ENCODE peak calls at places on chromosomes 11 and 22, in eight cellular contexts. One of them, this sample, is unnamed.
A peak's percentile ranks its signal among the peaks of the same experiment; 100 is the strongest.

GRCh38 chr11:119356349-119357031 is 10.0 kb upstream of the MFRP start:
- DNase-seq in Peyer's patch: peak; percentile 74
- DNase-seq in sigmoid colon: peak; percentile 93
- DNase-seq in A549: peak; percentile 70
- DNase-seq in gastrocnemius medialis: no peak
- DNase-seq in HCT116: peak; percentile 60
- DNase-seq in Panc1: no peak
- DNase-seq in lung: peak; percentile 74
- DNase-seq in this sample: peak; percentile 85

GRCh38 chr11:100753562-100753961 is 66.5 kb downstream of the ARHGAP42 start:
- DNase-seq in Peyer's patch: no peak
- DNase-seq in sigmoid colon: no peak
- DNase-seq in A549: no peak
- DNase-seq in gastrocnemius medialis: no peak
- DNase-seq in HCT116: no peak
- DNase-seq in Panc1: no peak
- DNase-seq in lung: no peak
- DNase-seq in this sample: no peak

GRCh38 chr11:116882386-116882785 is 45.0 kb upstream of the APOA1 start:
- DNase-seq in Peyer's patch: no peak
- DNase-seq in sigmoid colon: no peak
- DNase-seq in A549: no peak
- DNase-seq in gastrocnemius medialis: no peak
- DNase-seq in HCT116: peak; percentile 13
- DNase-seq in Panc1: no peak
- DNase-seq in lung: no peak
- DNase-seq in this sample: no peak

GRCh38 chr11:93738647-93739081 is 2.6 kb downstream of the TAF1D start:
- DNase-seq in Peyer's patch: no peak
- DNase-seq in sigmoid colon: no peak
- DNase-seq in A549: no peak
- DNase-seq in gastrocnemius medialis: no peak
- DNase-seq in HCT116: no peak
- DNase-seq in Panc1: no peak
- DNase-seq in lung: no peak
- DNase-seq in this sample: no peak

GRCh38 chr22:22834204-22834603 is 53.4 kb upstream of the IGLL5 start:
- DNase-seq in Peyer's patch: no peak
- DNase-seq in sigmoid colon: no peak
- DNase-seq in A549: no peak
- DNase-seq in gastrocnemius medialis: no peak
- DNase-seq in HCT116: no peak
- DNase-seq in Panc1: no peak
- DNase-seq in lung: no peak
- DNase-seq in this sample: no peak

GRCh38 chr11:12069053-12069676 is 41.2 kb upstream of the MICAL2 start:
- DNase-seq in Peyer's patch: no peak
- DNase-seq in sigmoid colon: peak; percentile 56
- DNase-seq in A549: no peak
- DNase-seq in gastrocnemius medialis: no peak
- DNase-seq in HCT116: no peak
- DNase-seq in Panc1: no peak
- DNase-seq in lung: no peak
- DNase-seq in this sample: no peak

GRCh38 chr11:117642396-117642795 is 154.6 kb downstream of the DSCAML1 start:
- DNase-seq in Peyer's patch: no peak
- DNase-seq in sigmoid colon: no peak
- DNase-seq in A549: no peak
- DNase-seq in gastrocnemius medialis: no peak
- DNase-seq in HCT116: no peak
- DNase-seq in Panc1: no peak
- DNase-seq in lung: no peak
- DNase-seq in this sample: no peak

GRCh38 chr11:26834601-26835000 is 112.7 kb upstream of the SLC5A12 start:
- DNase-seq in Peyer's patch: no peak
- DNase-seq in sigmoid colon: no peak
- DNase-seq in A549: no peak
- DNase-seq in gastrocnemius medialis: no peak
- DNase-seq in HCT116: no peak
- DNase-seq in Panc1: no peak
- DNase-seq in lung: no peak
- DNase-seq in this sample: no peak

GRCh38 chr22:34886812-34887211 is 179.1 kb upstream of the ISX start:
- DNase-seq in Peyer's patch: no peak
- DNase-seq in sigmoid colon: no peak
- DNase-seq in A549: no peak
- DNase-seq in gastrocnemius medialis: no peak
- DNase-seq in HCT116: no peak
- DNase-seq in Panc1: no peak
- DNase-seq in lung: no peak
- DNase-seq in this sample: no peak

GRCh38 chr11:120606116-120607010 is 94.8 kb downstream of the GRIK4 start:
- DNase-seq in Peyer's patch: no peak
- DNase-seq in sigmoid colon: no peak
- DNase-seq in A549: no peak
- DNase-seq in gastrocnemius medialis: no peak
- DNase-seq in HCT116: no peak
- DNase-seq in Panc1: no peak
- DNase-seq in lung: no peak
- DNase-seq in this sample: no peak

GRCh38 chr11:41413843-41414242 is 45.6 kb downstream of the LRRC4C start:
- DNase-seq in Peyer's patch: no peak
- DNase-seq in sigmoid colon: no peak
- DNase-seq in A549: no peak
- DNase-seq in gastrocnemius medialis: no peak
- DNase-seq in HCT116: no peak
- DNase-seq in Panc1: no peak
- DNase-seq in lung: no peak
- DNase-seq in this sample: no peak

GRCh38 chr22:27461470-27461869 is 340.1 kb downstream of the MN1 start:
- DNase-seq in Peyer's patch: no peak
- DNase-seq in sigmoid colon: no peak
- DNase-seq in A549: peak; percentile 58
- DNase-seq in gastrocnemius medialis: no peak
- DNase-seq in HCT116: no peak
- DNase-seq in Panc1: no peak
- DNase-seq in lung: no peak
- DNase-seq in this sample: no peak

GRCh38 chr11:113627297-113627696 is 78.8 kb downstream of the TMPRSS5 start:
- DNase-seq in Peyer's patch: no peak
- DNase-seq in sigmoid colon: no peak
- DNase-seq in A549: no peak
- DNase-seq in gastrocnemius medialis: no peak
- DNase-seq in HCT116: no peak
- DNase-seq in Panc1: no peak
- DNase-seq in lung: no peak
- DNase-seq in this sample: no peak

GRCh38 chr11:15562230-15562629 is 447.5 kb downstream of the INSC start:
- DNase-seq in Peyer's patch: no peak
- DNase-seq in sigmoid colon: no peak
- DNase-seq in A549: no peak
- DNase-seq in gastrocnemius medialis: no peak
- DNase-seq in HCT116: no peak
- DNase-seq in Panc1: no peak
- DNase-seq in lung: no peak
- DNase-seq in this sample: no peak

GRCh38 chr11:2220173-2220771 is 48.7 kb upstream of the TH start:
- DNase-seq in Peyer's patch: no peak
- DNase-seq in sigmoid colon: no peak
- DNase-seq in A549: no peak
- DNase-seq in gastrocnemius medialis: no peak
- DNase-seq in HCT116: no peak
- DNase-seq in Panc1: no peak
- DNase-seq in lung: no peak
- DNase-seq in this sample: no peak

GRCh38 chr11:86896486-86896885 is 58.7 kb downstream of the FZD4 start:
- DNase-seq in Peyer's patch: no peak
- DNase-seq in sigmoid colon: no peak
- DNase-seq in A549: no peak
- DNase-seq in gastrocnemius medialis: no peak
- DNase-seq in HCT116: no peak
- DNase-seq in Panc1: no peak
- DNase-seq in lung: no peak
- DNase-seq in this sample: no peak

GRCh38 chr11:69301491-69302401 is 7.8 kb downstream of the MYEOV start:
- DNase-seq in Peyer's patch: no peak
- DNase-seq in sigmoid colon: no peak
- DNase-seq in A549: peak; percentile 96
- DNase-seq in gastrocnemius medialis: no peak
- DNase-seq in HCT116: peak; percentile 95
- DNase-seq in Panc1: peak; percentile 97
- DNase-seq in lung: peak; percentile 87
- DNase-seq in this sample: peak; percentile 79

DNA sequence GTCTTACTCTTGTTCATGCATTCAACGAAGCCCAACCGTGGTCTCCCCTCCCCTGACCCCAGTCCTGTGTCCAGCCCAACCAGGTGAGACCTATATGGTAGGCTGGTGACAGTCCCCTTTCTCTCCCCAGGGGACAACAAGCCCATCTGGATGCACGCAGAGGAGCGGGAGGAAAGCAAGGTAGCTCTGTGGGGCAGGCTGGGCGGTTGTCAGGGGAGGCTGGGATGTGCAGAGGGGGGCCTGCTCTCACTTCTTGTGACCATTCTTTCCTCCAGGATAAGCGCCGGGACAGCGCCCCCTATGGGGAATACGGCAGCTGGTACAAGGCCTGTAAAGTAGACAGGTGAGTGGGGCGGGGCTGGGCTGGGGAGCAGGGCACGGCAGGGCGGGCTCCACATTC is 3.5 kb upstream of the RAB1B start:
- DNase-seq in Peyer's patch: no peak
- DNase-seq in sigmoid colon: no peak
- DNase-seq in A549: peak; percentile 41
- DNase-seq in gastrocnemius medialis: no peak
- DNase-seq in HCT116: no peak
- DNase-seq in Panc1: no peak
- DNase-seq in lung: no peak
- DNase-seq in this sample: peak; percentile 36
- TF ChIP-seq CTCF in Peyer's patch: peak; percentile 36
- TF ChIP-seq CTCF in sigmoid colon: no peak
- TF ChIP-seq CTCF in A549: peak; percentile 31
- TF ChIP-seq CTCF in gastrocnemius medialis: no peak
- TF ChIP-seq CTCF in HCT116: peak; percentile 75
- TF ChIP-seq CTCF in Panc1: peak; percentile 84
- TF ChIP-seq CTCF in lung: no peak
- TF ChIP-seq CTCF in this sample: no peak

GRCh38 chr22:47422736-47423135 is 660.3 kb downstream of the TBC1D22A start:
- DNase-seq in Peyer's patch: no peak
- DNase-seq in sigmoid colon: no peak
- DNase-seq in A549: no peak
- DNase-seq in gastrocnemius medialis: no peak
- DNase-seq in HCT116: no peak
- DNase-seq in Panc1: no peak
- DNase-seq in lung: no peak
- DNase-seq in this sample: no peak

GRCh38 chr22:47421846-47422245 is 659.4 kb downstream of the TBC1D22A start:
- DNase-seq in Peyer's patch: no peak
- DNase-seq in sigmoid colon: no peak
- DNase-seq in A549: no peak
- DNase-seq in gastrocnemius medialis: no peak
- DNase-seq in HCT116: no peak
- DNase-seq in Panc1: no peak
- DNase-seq in lung: no peak
- DNase-seq in this sample: no peak

GRCh38 chr22:47423861-47424820 is 661.7 kb downstream of the TBC1D22A start:
- DNase-seq in Peyer's patch: no peak
- DNase-seq in sigmoid colon: no peak
- DNase-seq in A549: no peak
- DNase-seq in gastrocnemius medialis: no peak
- DNase-seq in HCT116: no peak
- DNase-seq in Panc1: no peak
- DNase-seq in lung: no peak
- DNase-seq in this sample: no peak

GRCh38 chr22:47420211-47420610 is 657.8 kb downstream of the TBC1D22A start:
- DNase-seq in Peyer's patch: no peak
- DNase-seq in sigmoid colon: no peak
- DNase-seq in A549: no peak
- DNase-seq in gastrocnemius medialis: no peak
- DNase-seq in HCT116: no peak
- DNase-seq in Panc1: no peak
- DNase-seq in lung: no peak
- DNase-seq in this sample: no peak

DNA sequence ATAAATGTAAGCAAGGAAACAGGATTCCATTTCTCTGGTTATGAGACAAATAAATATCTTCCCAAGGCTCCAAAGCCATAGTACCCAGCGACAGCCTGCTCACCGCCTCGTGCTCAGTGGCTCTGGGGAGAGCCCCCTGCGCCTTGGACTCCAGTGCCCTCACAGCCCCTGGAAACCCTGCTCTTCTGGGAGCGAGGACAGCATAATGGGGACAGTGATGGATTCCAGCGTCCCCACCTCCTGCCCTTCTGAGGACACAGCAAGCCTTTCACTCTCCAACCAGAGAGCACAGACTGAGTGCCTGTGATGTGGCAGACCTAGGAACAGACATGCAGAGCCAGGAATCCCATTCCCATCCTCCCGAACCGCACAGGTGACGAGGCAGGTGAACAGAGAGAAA is 660.8 kb downstream of the TBC1D22A start:
- DNase-seq in Peyer's patch: no peak
- DNase-seq in sigmoid colon: no peak
- DNase-seq in A549: no peak
- DNase-seq in gastrocnemius medialis: no peak
- DNase-seq in HCT116: no peak
- DNase-seq in Panc1: no peak
- DNase-seq in lung: no peak
- DNase-seq in this sample: no peak
- H3K9me3 ChIP-seq in Peyer's patch: no peaks in the 10 kb centered on the region
- H3K9me3 ChIP-seq in sigmoid colon: no peaks in the 10 kb centered on the region
- H3K9me3 ChIP-seq in A549: no peaks in the 10 kb centered on the region
- H3K9me3 ChIP-seq in gastrocnemius medialis: no peaks in the 10 kb centered on the region
- H3K9me3 ChIP-seq in HCT116: no peaks in the 10 kb centered on the region
- H3K9me3 ChIP-seq in Panc1: no peaks in the 10 kb centered on the region
- H3K9me3 ChIP-seq in lung: no peaks in the 10 kb centered on the region
- H3K9me3 ChIP-seq in this sample: no peaks in the 10 kb centered on the region

DNA sequence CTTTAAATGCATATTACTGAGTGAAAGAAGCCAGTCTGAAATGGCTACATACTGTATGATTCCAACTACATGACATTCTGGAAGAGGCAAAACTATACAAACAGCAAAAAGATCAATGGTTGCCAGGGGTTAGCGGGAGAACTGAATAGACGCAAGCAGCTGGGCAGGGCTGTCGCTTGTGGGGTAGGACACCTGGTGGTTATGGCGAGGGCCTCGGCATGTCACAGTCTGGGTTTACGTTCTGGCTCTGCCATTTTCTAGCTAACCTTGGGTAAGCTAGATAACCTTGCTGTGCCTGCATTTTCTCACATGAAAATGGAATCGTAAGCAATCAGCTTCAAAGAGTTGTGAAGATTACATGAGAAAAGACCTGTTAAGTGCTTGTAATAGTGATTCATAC is 55.2 kb upstream of the SYT13 start:
- DNase-seq in Peyer's patch: no peak
- DNase-seq in sigmoid colon: no peak
- DNase-seq in A549: no peak
- DNase-seq in gastrocnemius medialis: no peak
- DNase-seq in HCT116: no peak
- DNase-seq in Panc1: no peak
- DNase-seq in lung: no peak
- DNase-seq in this sample: no peak
- TF ChIP-seq CTCF in Peyer's patch: no peak
- TF ChIP-seq CTCF in sigmoid colon: no peak
- TF ChIP-seq CTCF in A549: no peak
- TF ChIP-seq CTCF in gastrocnemius medialis: no peak
- TF ChIP-seq CTCF in HCT116: no peak
- TF ChIP-seq CTCF in Panc1: no peak
- TF ChIP-seq CTCF in lung: no peak
- TF ChIP-seq CTCF in this sample: no peak

GRCh38 chr22:47392054-47392347 is 629.6 kb downstream of the TBC1D22A start:
- DNase-seq in Peyer's patch: no peak
- DNase-seq in sigmoid colon: no peak
- DNase-seq in A549: no peak
- DNase-seq in gastrocnemius medialis: no peak
- DNase-seq in HCT116: no peak
- DNase-seq in Panc1: no peak
- DNase-seq in lung: no peak
- DNase-seq in this sample: no peak
- H3K9me3 ChIP-seq in Peyer's patch: no peaks in the 10 kb centered on the region
- H3K9me3 ChIP-seq in sigmoid colon: no peaks in the 10 kb centered on the region
- H3K9me3 ChIP-seq in A549: no peaks in the 10 kb centered on the region
- H3K9me3 ChIP-seq in gastrocnemius medialis: no peaks in the 10 kb centered on the region
- H3K9me3 ChIP-seq in HCT116: no peaks in the 10 kb centered on the region
- H3K9me3 ChIP-seq in Panc1: no peaks in the 10 kb centered on the region
- H3K9me3 ChIP-seq in lung: no peaks in the 10 kb centered on the region
- H3K9me3 ChIP-seq in this sample: no peaks in the 10 kb centered on the region

This sample was measured in stomach.